ENCODE peak calls at places on chromosomes 6 and 20, in seven cellular contexts. O, P, D, I, E, A and K are unnamed samples.

GRCh38 chr6:122755901-122756300 is 23.6 kb upstream of the FABP7 start:
- DNase-seq in O (no peak), P (no peak), D (no peak), I (no peak), E (no peak), A (no peak), K (no peak)

GRCh38 chr20:5180933-5181332 is 54.1 kb downstream of the CDS2 start:
- DNase-seq in O (no peak), P (no peak), D (no peak), I (no peak), E (no peak), A (no peak), K (no peak)

GRCh38 chr20:63740070-63740500 is 509 bp downstream of the SLC2A4RG start:
- DNase-seq in O (no peak), P (peak; percentile 52), D (peak; percentile 46), I (peak; percentile 55), E (peak; percentile 50), A (peak; percentile 78), K (no peak)

GRCh38 chr6:2245954-2246863 is 804 bp upstream of the GMDS start:
- DNase-seq in O (no peak), P (peak; percentile 35), D (peak; percentile 50), I (peak; percentile 31), E (peak; percentile 96), A (peak; percentile 90), K (peak; percentile 10)

GRCh38 chr6:25136879-25137278 is 142.3 kb upstream of the CARMIL1 start:
- DNase-seq in O (no peak), P (no peak), D (peak; percentile 46), I (no peak), E (no peak), A (no peak), K (no peak)

GRCh38 chr6:128532827-128533226 is 12.4 kb upstream of the PTPRK start:
- DNase-seq in O (no peak), P (no peak), D (peak; percentile 26), I (no peak), E (no peak), A (no peak), K (peak; percentile 8)

GRCh38 chr6:109998159-109998785 is 20.2 kb downstream of the GPR6 start:
- DNase-seq in O (no peak), P (no peak), D (peak; percentile 4), I (no peak), E (no peak), A (no peak), K (no peak)

GRCh38 chr6:70310063-70310694 is 7.3 kb upstream of the COL9A1 start:
- DNase-seq in O (no peak), P (peak; percentile 13), D (peak; percentile 56), I (peak; percentile 14), E (no peak), A (no peak), K (peak; percentile 55)

GRCh38 chr6:47938411-47938810 is 156.6 kb downstream of the OPN5 start:
- DNase-seq in O (no peak), P (no peak), D (no peak), I (no peak), E (no peak), A (no peak), K (no peak)

GRCh38 chr6:84086545-84087429 is 53.2 kb downstream of the MRAP2 start:
- DNase-seq in O (no peak), P (no peak), D (no peak), I (no peak), E (no peak), A (no peak), K (no peak)

GRCh38 chr6:121816361-121816760 is 380.9 kb downstream of the GJA1 start:
- DNase-seq in O (no peak), P (no peak), D (peak; percentile 57), I (no peak), E (no peak), A (no peak), K (no peak)

GRCh38 chr20:19867074-19867473 is 109.0 kb downstream of the RIN2 start:
- DNase-seq in O (no peak), P (no peak), D (peak; percentile 26), I (no peak), E (no peak), A (no peak), K (no peak)

GRCh38 chr20:50127587-50128519 is 14.9 kb upstream of the UBE2V1 start:
- DNase-seq in O (no peak), P (no peak), D (no peak), I (no peak), E (no peak), A (no peak), K (no peak)

GRCh38 chr20:52047811-52048302 is 143.7 kb downstream of the ZFP64 start:
- DNase-seq in O (no peak), P (no peak), D (peak; percentile 7), I (no peak), E (no peak), A (no peak), K (no peak)

GRCh38 chr6:71349976-71350615 is 61.5 kb downstream of the OGFRL1 start:
- DNase-seq in O (no peak), P (no peak), D (peak; percentile 85), I (no peak), E (no peak), A (no peak), K (peak; percentile 67)

GRCh38 chr20:49219924-49220831 is 962 bp downstream of the DDX27 start:
- DNase-seq in O (no peak), P (no peak), D (no peak), I (no peak), E (no peak), A (peak; percentile 57), K (no peak)

GRCh38 chr6:31203345-31203979 is 33.0 kb upstream of the POU5F1 start:
- DNase-seq in O (no peak), P (no peak), D (peak; percentile 10), I (peak; percentile 71), E (peak; percentile 33), A (peak; percentile 62), K (peak; percentile 52)

GRCh38 chr20:21665687-21666446 is 39.6 kb upstream of the PAX1 start:
- DNase-seq in O (no peak), P (no peak), D (no peak), I (no peak), E (no peak), A (no peak), K (no peak)

GRCh38 chr6:150245148-150245547 is 102.3 kb downstream of the PPP1R14C start:
- DNase-seq in O (no peak), P (no peak), D (no peak), I (no peak), E (no peak), A (no peak), K (peak; percentile 28)

GRCh38 chr6:127191716-127192115 is 73.2 kb downstream of the RSPO3 start:
- DNase-seq in O (no peak), P (no peak), D (no peak), I (no peak), E (no peak), A (no peak), K (peak; percentile 58)

GRCh38 chr6:158607411-158608170 is 37.0 kb downstream of the DYNLT1 start:
- DNase-seq in O (no peak), P (no peak), D (no peak), I (no peak), E (no peak), A (no peak), K (no peak)

GRCh38 chr20:3716195-3716834 is 3.9 kb upstream of the SIGLEC1 start:
- DNase-seq in O (no peak), P (peak; percentile 65), D (peak; percentile 72), I (peak; percentile 31), E (peak; percentile 41), A (no peak), K (peak; percentile 18)

DNA sequence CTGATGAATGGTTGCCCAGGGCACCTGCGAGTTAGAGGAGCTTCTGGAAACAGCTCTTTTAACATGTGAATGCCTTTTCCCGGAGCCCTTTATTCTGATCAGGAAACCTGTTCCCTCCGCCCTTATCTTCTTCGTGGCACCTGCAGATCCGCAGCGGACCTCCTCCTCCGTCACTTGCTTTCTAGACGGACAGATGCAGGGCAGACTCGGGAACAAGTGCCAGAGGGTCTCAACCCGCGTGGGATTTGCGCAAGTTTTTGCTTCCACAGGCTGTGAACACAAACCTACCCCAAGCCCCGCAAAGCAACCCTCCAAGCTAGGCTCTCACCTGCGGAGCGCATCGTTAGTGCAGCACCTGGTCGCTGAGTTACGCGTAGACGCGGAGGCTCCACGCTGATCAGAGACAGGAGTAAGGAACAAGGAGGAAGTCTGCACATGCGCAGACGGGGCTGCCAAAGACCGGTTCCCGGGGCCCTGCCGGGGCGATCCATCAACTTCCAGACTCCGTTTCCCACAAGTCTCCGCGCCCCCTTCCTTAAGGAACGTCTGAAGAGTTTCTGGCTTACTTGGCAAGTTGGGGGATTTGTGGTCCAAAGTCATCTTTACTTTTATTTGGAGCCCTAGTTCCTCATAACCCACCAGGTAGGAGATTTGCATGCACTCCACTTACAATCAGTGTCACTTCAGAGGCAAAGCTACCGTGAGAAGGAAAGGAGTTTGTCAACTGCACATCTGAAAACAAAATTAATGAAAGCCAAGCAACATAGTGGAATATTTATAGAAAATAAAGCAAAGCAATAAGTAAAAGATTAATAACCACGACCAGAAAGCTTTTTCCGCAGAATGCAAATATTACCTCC is 52.7 kb upstream of the ELMO2 start:
- DNase-seq in O (no peak), P (peak; percentile 77), D (peak; percentile 6), I (no peak), E (peak; percentile 89), A (peak; percentile 69), K (no peak)
- TF ChIP-seq CTCF in O (no peak), P (no peak), D (no peak), I (no peak), E (peak; percentile 33), A (no peak), K (no peak)

GRCh38 chr6:82251942-82252341 is 4.4 kb upstream of the IBTK start:
- DNase-seq in O (no peak), P (no peak), D (peak; percentile 66), I (no peak), E (no peak), A (no peak), K (peak; percentile 57)
- TF ChIP-seq CTCF in O (peak; percentile 49), P (peak; percentile 57), D (peak; percentile 35), I (peak; percentile 50), E (peak; percentile 44), A (no peak), K (peak; percentile 82)

GRCh38 chr6:33746036-33746600 is 587 bp downstream of the IP6K3 start:
- DNase-seq in O (no peak), P (no peak), D (peak; percentile 57), I (no peak), E (no peak), A (peak; percentile 65), K (peak; percentile 35)
- TF ChIP-seq CTCF in O (no peak), P (no peak), D (peak; percentile 2), I (no peak), E (no peak), A (no peak), K (peak; percentile 30)

GRCh38 chr6:142074516-142074915 is 58.2 kb upstream of the GJE1 start:
- DNase-seq in O (no peak), P (no peak), D (no peak), I (no peak), E (no peak), A (no peak), K (no peak)

GRCh38 chr6:142075516-142076101 is 57.1 kb upstream of the GJE1 start:
- DNase-seq in O (no peak), P (no peak), D (no peak), I (no peak), E (no peak), A (no peak), K (no peak)

GRCh38 chr6:142071981-142072380 is 60.7 kb upstream of the GJE1 start:
- DNase-seq in O (no peak), P (no peak), D (no peak), I (no peak), E (no peak), A (no peak), K (no peak)
- TF ChIP-seq CTCF in O (no peak), P (no peak), D (peak; percentile 12), I (peak; percentile 4), E (no peak), A (no peak), K (peak; percentile 55)

GRCh38 chr20:6767536-6768227 is at the start of gene BMP2:
- DNase-seq in O (no peak), P (peak; percentile 54), D (peak; percentile 77), I (peak; percentile 41), E (peak; percentile 77), A (peak; percentile 70), K (no peak)
- TF ChIP-seq CTCF in O (no peak), P (no peak), D (no peak), I (no peak), E (no peak), A (no peak), K (no peak)